ENCODE peak calls at places on chromosome 16, in six cellular contexts. X is upper lobe of right lung, U is psoas muscle, N is breast epithelium, W is transverse colon, P is HCT116. H is an unnamed sample. For H3K4me1, the result is how much of the 10 kb centered on the place peaks cover.

GRCh38 chr16:85136213-85136704 is 24.0 kb upstream of the CIBAR2 start:
- DNase-seq in W (peak), N (peak), X (peak), U (peak), P (no peak), H (no peak)

GRCh38 chr16:12679660-12680272 is 123.9 kb downstream of the CPPED1 start:
- DNase-seq in P (no peak), U (no peak), N (no peak), X (no peak), W (no peak), H (no peak)

GRCh38 chr16:1181715-1182671 is 29.1 kb downstream of the CACNA1H start:
- DNase-seq in N (no peak), P (no peak), U (peak), W (peak), X (peak), H (peak)

GRCh38 chr16:16196099-16196498 is 27.2 kb downstream of the ABCC6 start:
- DNase-seq in X (no peak), U (no peak), W (no peak), N (no peak), P (no peak), H (no peak)

GRCh38 chr16:801584-802363 is 1.2 kb upstream of the GNG13 start:
- DNase-seq in P (no peak), U (no peak), X (no peak), W (no peak), N (no peak), H (no peak)

GRCh38 chr16:84853534-84853933 is 33.7 kb downstream of the CRISPLD2 start:
- DNase-seq in W (no peak), N (no peak), P (no peak), U (no peak), X (no peak), H (no peak)

GRCh38 chr16:67252806-67253497 is 4.2 kb downstream of the SLC9A5 start:
- DNase-seq in X (no peak), W (no peak), P (no peak), U (peak), N (no peak), H (no peak)

GRCh38 chr16:89484088-89484501 is 6.3 kb downstream of the ANKRD11 start:
- DNase-seq in P (no peak), X (no peak), N (no peak), U (no peak), W (no peak), H (no peak)

GRCh38 chr16:67860589-67861398 is 12.1 kb upstream of the EDC4 start:
- DNase-seq in X (no peak), N (no peak), W (no peak), P (no peak), U (no peak), H (no peak)

GRCh38 chr16:74275031-74275636 is 21.5 kb upstream of the PSMD7 start:
- DNase-seq in W (no peak), N (no peak), X (no peak), P (peak), U (no peak), H (no peak)

GRCh38 chr16:68074850-68075249 is 10.3 kb upstream of the NFATC3 start:
- DNase-seq in N (no peak), P (no peak), U (no peak), W (peak), X (no peak), H (no peak)

GRCh38 chr16:61246592-61246991 is 789.6 kb downstream of the CDH8 start:
- DNase-seq in U (no peak), X (no peak), N (no peak), W (no peak), P (no peak), H (no peak)

GRCh38 chr16:71540-72341 is 690 bp downstream of the RHBDF1 start:
- DNase-seq in N (peak), P (peak), X (peak), W (peak), U (peak), H (peak)

GRCh38 chr16:18788828-18789514 is 1.2 kb downstream of the RPS15A start:
- DNase-seq in U (no peak), X (no peak), W (no peak), N (no peak), P (no peak), H (no peak)

GRCh38 chr16:23788653-23789052 is 33.8 kb downstream of the CHP2 start:
- DNase-seq in U (no peak), N (no peak), X (no peak), W (no peak), P (no peak), H (no peak)

GRCh38 chr16:13436641-13437423 is 483.1 kb upstream of the ERCC4 start:
- DNase-seq in P (no peak), X (no peak), W (no peak), U (no peak), N (no peak), H (no peak)

GRCh38 chr16:62404857-62405611 is 368.8 kb upstream of the CDH8 start:
- DNase-seq in X (no peak), W (no peak), P (no peak), U (no peak), N (no peak), H (no peak)

GRCh38 chr16:31472559-31473203 is 729 bp downstream of the TGFB1I1 start:
- DNase-seq in U (peak), N (peak), X (peak), W (peak), P (peak), H (peak)

GRCh38 chr16:24482681-24483202 is 56.6 kb upstream of the RBBP6 start:
- DNase-seq in N (no peak), X (no peak), U (no peak), W (no peak), P (no peak), H (no peak)

GRCh38 chr16:80113876-80114574 is 426.8 kb upstream of the DYNLRB2 start:
- DNase-seq in N (peak), U (no peak), X (no peak), W (no peak), P (no peak), H (no peak)

GRCh38 chr16:9670058-9670457 is 512.2 kb downstream of the GRIN2A start:
- DNase-seq in X (no peak), U (no peak), N (no peak), P (no peak), W (no peak), H (no peak)
- TF ChIP-seq CTCF in X (no peak), U (no peak), N (no peak), P (no peak), W (no peak), H (no peak)

GRCh38 chr16:78751601-78752000 is 652.1 kb downstream of the WWOX start:
- DNase-seq in X (no peak), N (no peak), P (no peak), W (no peak), U (no peak), H (no peak)

GRCh38 chr16:78746718-78747117 is 647.3 kb downstream of the WWOX start:
- DNase-seq in X (no peak), W (no peak), U (no peak), P (no peak), N (no peak), H (no peak)

GRCh38 chr16:78750611-78751010 is 651.2 kb downstream of the WWOX start:
- DNase-seq in P (no peak), U (no peak), N (no peak), X (no peak), W (no peak), H (no peak)

GRCh38 chr16:78748471-78748929 is 649.0 kb downstream of the WWOX start:
- DNase-seq in N (no peak), P (no peak), W (no peak), U (no peak), X (no peak), H (no peak)

DNA sequence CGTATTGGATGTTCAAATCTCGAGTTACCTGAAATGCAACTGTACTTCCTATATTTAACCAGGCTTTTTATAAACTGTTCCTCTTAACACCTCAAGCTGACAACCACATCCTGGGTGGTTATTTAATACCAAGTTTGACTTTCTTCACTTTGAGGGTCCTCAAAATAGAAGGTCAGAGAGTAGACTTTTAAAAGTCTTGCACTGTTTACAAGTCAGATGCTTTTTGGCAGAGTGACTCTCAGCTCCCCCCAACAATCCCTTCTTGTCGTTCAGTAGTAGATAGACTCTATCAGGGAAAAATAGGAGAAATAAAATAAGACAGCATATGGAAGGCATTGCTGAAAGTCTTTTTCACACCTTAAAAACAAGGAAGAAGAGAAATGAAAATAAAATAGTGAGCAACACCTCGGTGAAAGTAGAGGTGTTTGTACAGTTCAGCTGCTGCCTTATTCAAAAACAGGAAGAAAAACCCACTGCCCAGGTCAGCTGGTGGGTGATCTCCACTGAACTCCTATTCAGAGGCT is 650.4 kb downstream of the WWOX start:
- DNase-seq in P (no peak), X (no peak), N (no peak), U (no peak), W (no peak), H (no peak)
- H3K27ac ChIP-seq in P (no peak), X (no peak), N (no peak), U (peak), W (no peak), H (no peak)

GRCh38 chr16:48597563-48598392 is 12.2 kb downstream of the N4BP1 start:
- DNase-seq in P (no peak), U (no peak), W (no peak), N (no peak), X (no peak), H (no peak)
- H3K4me1 ChIP-seq in P (under half), U (half or more), W (under half), N (under half), X (half or more), H (under half)

GRCh38 chr16:49464877-49465504 is 91.4 kb downstream of the C16orf78 start:
- DNase-seq in P (no peak), U (no peak), N (peak), W (no peak), X (no peak), H (peak)
- TF ChIP-seq CTCF in P (no peak), U (peak), N (no peak), W (no peak), X (no peak), H (peak)

H was measured in ovary.